ENCODE peak calls at places on chromosomes 5 and 9, in six cellular contexts. V is activated CD4-positive, alpha-beta T cell treated with anti-CD3 and anti-CD28 coated beads for 24 hours; G is kidney tubule cell; N is choroid plexus epithelial cell; B is HEK293T; C is OCI-M1. D is an unnamed sample.

GRCh38 chr9:72386186-72386585 is 21.2 kb upstream of the ZFAND5 start:
- DNase-seq in B (no peak), C (no peak), V (no peak), G (no peak), N (no peak), D (no peak)

GRCh38 chr5:36108758-36109245 is 42.1 kb upstream of the UGT3A2 start:
- DNase-seq in V (no peak), B (no peak), N (no peak), G (no peak), C (no peak), D (no peak)

GRCh38 chr5:173969167-173970049 is 19.6 kb upstream of the C5orf47 start:
- DNase-seq in V (no peak), G (peak; percentile 79), B (no peak), N (peak; percentile 82), C (no peak), D (no peak)

GRCh38 chr9:124860582-124861341 is 995 bp downstream of the RPL35 start:
- DNase-seq in V (no peak), C (no peak), G (no peak), N (no peak), B (no peak), D (no peak)

GRCh38 chr9:1117439-1117838 is 67.3 kb downstream of the DMRT2 start:
- DNase-seq in N (no peak), G (no peak), C (no peak), B (no peak), V (no peak), D (no peak)

GRCh38 chr5:80189201-80189600 is 66.6 kb downstream of the SERINC5 start:
- DNase-seq in B (no peak), V (no peak), C (no peak), N (no peak), G (no peak), D (no peak)

GRCh38 chr9:124834586-124834985 is 18.7 kb upstream of the WDR38 start:
- DNase-seq in C (no peak), G (peak; percentile 94), B (no peak), V (no peak), N (peak; percentile 39), D (no peak)

GRCh38 chr5:54671111-54671531 is 153.6 kb downstream of the SNX18 start:
- DNase-seq in G (no peak), N (peak; percentile 69), C (no peak), V (no peak), B (no peak), D (no peak)

GRCh38 chr5:55492449-55492848 is 42.3 kb downstream of the PLPP1 start:
- DNase-seq in B (no peak), G (no peak), V (no peak), C (no peak), N (no peak), D (no peak)

GRCh38 chr9:108468364-108468763 is 387.4 kb downstream of the ACTL7B start:
- DNase-seq in N (peak; percentile 62), B (no peak), G (peak; percentile 57), C (peak; percentile 60), V (peak; percentile 8), D (no peak)

GRCh38 chr5:92962752-92963151 is 618.3 kb downstream of the NR2F1-AS1 start:
- DNase-seq in C (no peak), G (no peak), B (no peak), V (no peak), N (no peak), D (no peak)

GRCh38 chr5:142280066-142281011 is 44.5 kb downstream of the SPRY4 start:
- DNase-seq in G (peak; percentile 73), C (no peak), B (peak; percentile 55), V (no peak), N (peak; percentile 98), D (no peak)

GRCh38 chr5:139459451-139459934 is 3.0 kb downstream of the ECSCR start:
- DNase-seq in N (peak; percentile 75), B (no peak), G (no peak), V (no peak), C (no peak), D (no peak)

GRCh38 chr9:109463924-109464625 is 34.0 kb downstream of the PTPN3 start:
- DNase-seq in G (no peak), N (no peak), V (no peak), C (no peak), B (no peak), D (no peak)

GRCh38 chr5:167451091-167451490 is 840.4 kb upstream of the WWC1 start:
- DNase-seq in C (no peak), G (no peak), N (peak; percentile 9), V (no peak), B (no peak), D (peak; percentile 24)

GRCh38 chr5:100913298-100913697 is 10.2 kb upstream of the ST8SIA4 start:
- DNase-seq in C (no peak), N (no peak), G (no peak), V (no peak), B (no peak), D (no peak)